ENCODE peak calls at places on chromosomes 1 and 21, in five cellular contexts. One of them, this sample, is unnamed.

GRCh38 chr21:42258885-42259407 is 40.0 kb downstream of the ABCG1 start:
- DNase-seq in activated CD4-positive, CD25-positive, alpha-beta regulatory T cell treated with anti-CD3 and anti-CD28 coated beads, Interleukin-2, amount 50 U/mL, for 72 hours: no peak
- DNase-seq in fibroblast of pulmonary artery: no peak
- DNase-seq in PC-9: no peak
- DNase-seq in SHP77: no peak
- DNase-seq in this sample: no peak

GRCh38 chr1:53734650-53735211 is 4.2 kb downstream of the GLIS1 start:
- DNase-seq in activated CD4-positive, CD25-positive, alpha-beta regulatory T cell treated with anti-CD3 and anti-CD28 coated beads, Interleukin-2, amount 50 U/mL, for 72 hours: no peak
- DNase-seq in fibroblast of pulmonary artery: peak
- DNase-seq in PC-9: no peak
- DNase-seq in SHP77: peak
- DNase-seq in this sample: peak

GRCh38 chr1:190176776-190177175 is 300.9 kb downstream of the BRINP3 start:
- DNase-seq in activated CD4-positive, CD25-positive, alpha-beta regulatory T cell treated with anti-CD3 and anti-CD28 coated beads, Interleukin-2, amount 50 U/mL, for 72 hours: no peak
- DNase-seq in fibroblast of pulmonary artery: peak
- DNase-seq in PC-9: no peak
- DNase-seq in SHP77: no peak
- DNase-seq in this sample: no peak

GRCh38 chr1:218430802-218431201 is 85.7 kb downstream of the TGFB2 start:
- DNase-seq in activated CD4-positive, CD25-positive, alpha-beta regulatory T cell treated with anti-CD3 and anti-CD28 coated beads, Interleukin-2, amount 50 U/mL, for 72 hours: no peak
- DNase-seq in fibroblast of pulmonary artery: peak
- DNase-seq in PC-9: no peak
- DNase-seq in SHP77: no peak
- DNase-seq in this sample: no peak

GRCh38 chr1:48718116-48718630 is 58.5 kb downstream of the BEND5 start:
- DNase-seq in activated CD4-positive, CD25-positive, alpha-beta regulatory T cell treated with anti-CD3 and anti-CD28 coated beads, Interleukin-2, amount 50 U/mL, for 72 hours: no peak
- DNase-seq in fibroblast of pulmonary artery: no peak
- DNase-seq in PC-9: no peak
- DNase-seq in SHP77: no peak
- DNase-seq in this sample: no peak

GRCh38 chr1:44227211-44227610 is 13.9 kb downstream of the DMAP1 start:
- DNase-seq in activated CD4-positive, CD25-positive, alpha-beta regulatory T cell treated with anti-CD3 and anti-CD28 coated beads, Interleukin-2, amount 50 U/mL, for 72 hours: no peak
- DNase-seq in fibroblast of pulmonary artery: no peak
- DNase-seq in PC-9: no peak
- DNase-seq in SHP77: no peak
- DNase-seq in this sample: no peak

GRCh38 chr1:98369463-98369862 is 292.1 kb upstream of the SNX7 start:
- DNase-seq in activated CD4-positive, CD25-positive, alpha-beta regulatory T cell treated with anti-CD3 and anti-CD28 coated beads, Interleukin-2, amount 50 U/mL, for 72 hours: no peak
- DNase-seq in fibroblast of pulmonary artery: peak
- DNase-seq in PC-9: no peak
- DNase-seq in SHP77: no peak
- DNase-seq in this sample: no peak

GRCh38 chr1:55285849-55286248 is 70.7 kb upstream of the USP24 start:
- DNase-seq in activated CD4-positive, CD25-positive, alpha-beta regulatory T cell treated with anti-CD3 and anti-CD28 coated beads, Interleukin-2, amount 50 U/mL, for 72 hours: no peak
- DNase-seq in fibroblast of pulmonary artery: no peak
- DNase-seq in PC-9: no peak
- DNase-seq in SHP77: no peak
- DNase-seq in this sample: no peak

GRCh38 chr1:221961532-221962292 is 219.8 kb upstream of the DUSP10 start:
- DNase-seq in activated CD4-positive, CD25-positive, alpha-beta regulatory T cell treated with anti-CD3 and anti-CD28 coated beads, Interleukin-2, amount 50 U/mL, for 72 hours: no peak
- DNase-seq in fibroblast of pulmonary artery: peak
- DNase-seq in PC-9: peak
- DNase-seq in SHP77: no peak
- DNase-seq in this sample: peak

GRCh38 chr1:12438349-12438924 is 179.6 kb downstream of the DHRS3 start:
- DNase-seq in activated CD4-positive, CD25-positive, alpha-beta regulatory T cell treated with anti-CD3 and anti-CD28 coated beads, Interleukin-2, amount 50 U/mL, for 72 hours: no peak
- DNase-seq in fibroblast of pulmonary artery: no peak
- DNase-seq in PC-9: no peak
- DNase-seq in SHP77: no peak
- DNase-seq in this sample: no peak

GRCh38 chr21:21860888-21861287 is 862.7 kb downstream of the NCAM2 start:
- DNase-seq in activated CD4-positive, CD25-positive, alpha-beta regulatory T cell treated with anti-CD3 and anti-CD28 coated beads, Interleukin-2, amount 50 U/mL, for 72 hours: no peak
- DNase-seq in fibroblast of pulmonary artery: peak
- DNase-seq in PC-9: no peak
- DNase-seq in SHP77: no peak
- DNase-seq in this sample: no peak

GRCh38 chr1:32972814-32973428 is 8.3 kb upstream of the RNF19B start:
- DNase-seq in activated CD4-positive, CD25-positive, alpha-beta regulatory T cell treated with anti-CD3 and anti-CD28 coated beads, Interleukin-2, amount 50 U/mL, for 72 hours: no peak
- DNase-seq in fibroblast of pulmonary artery: peak
- DNase-seq in PC-9: peak
- DNase-seq in SHP77: peak
- DNase-seq in this sample: no peak

GRCh38 chr1:15676688-15677661 is 7.1 kb upstream of the PLEKHM2 start:
- DNase-seq in activated CD4-positive, CD25-positive, alpha-beta regulatory T cell treated with anti-CD3 and anti-CD28 coated beads, Interleukin-2, amount 50 U/mL, for 72 hours: no peak
- DNase-seq in fibroblast of pulmonary artery: no peak
- DNase-seq in PC-9: no peak
- DNase-seq in SHP77: no peak
- DNase-seq in this sample: peak

GRCh38 chr1:174890024-174890423 is 109.7 kb upstream of the CACYBP start:
- DNase-seq in activated CD4-positive, CD25-positive, alpha-beta regulatory T cell treated with anti-CD3 and anti-CD28 coated beads, Interleukin-2, amount 50 U/mL, for 72 hours: no peak
- DNase-seq in fibroblast of pulmonary artery: no peak
- DNase-seq in PC-9: no peak
- DNase-seq in SHP77: no peak
- DNase-seq in this sample: no peak

GRCh38 chr1:227131193-227131592 is 187.1 kb downstream of the CDC42BPA start:
- DNase-seq in activated CD4-positive, CD25-positive, alpha-beta regulatory T cell treated with anti-CD3 and anti-CD28 coated beads, Interleukin-2, amount 50 U/mL, for 72 hours: no peak
- DNase-seq in fibroblast of pulmonary artery: peak
- DNase-seq in PC-9: no peak
- DNase-seq in SHP77: no peak
- DNase-seq in this sample: peak

GRCh38 chr1:23478896-23479790 is 4.8 kb downstream of the ASAP3 start:
- DNase-seq in activated CD4-positive, CD25-positive, alpha-beta regulatory T cell treated with anti-CD3 and anti-CD28 coated beads, Interleukin-2, amount 50 U/mL, for 72 hours: no peak
- DNase-seq in fibroblast of pulmonary artery: peak
- DNase-seq in PC-9: no peak
- DNase-seq in SHP77: no peak
- DNase-seq in this sample: peak

GRCh38 chr1:41895552-41895951 is 23.2 kb downstream of the HIVEP3 start:
- DNase-seq in activated CD4-positive, CD25-positive, alpha-beta regulatory T cell treated with anti-CD3 and anti-CD28 coated beads, Interleukin-2, amount 50 U/mL, for 72 hours: no peak
- DNase-seq in fibroblast of pulmonary artery: peak
- DNase-seq in PC-9: no peak
- DNase-seq in SHP77: no peak
- DNase-seq in this sample: no peak

This sample was measured in brain microvascular endothelial cell.